ENCODE peak calls at places on chromosomes 7 and 10, in ten cellular contexts. One of them, this sample, is unnamed.

GRCh38 chr7:5170251-5170650 is 19.8 kb upstream of the WIPI2 start:
- DNase-seq in A549: no peak
- DNase-seq in body of pancreas: no peak
- DNase-seq in uterus: no peak
- DNase-seq in suprapubic skin: no peak
- DNase-seq in adrenal gland: no peak
- DNase-seq in ovary: no peak
- DNase-seq in heart left ventricle: no peak
- DNase-seq in transverse colon: no peak
- DNase-seq in GM12878: no peak
- DNase-seq in this sample: no peak

GRCh38 chr7:37942934-37943610 is 22.6 kb downstream of the EPDR1 start:
- DNase-seq in body of pancreas: peak; percentile 96
- DNase-seq in suprapubic skin: no peak
- DNase-seq in ovary: peak; percentile 92
- DNase-seq in transverse colon: peak; percentile 86
- DNase-seq in GM12878: peak; percentile 33
- DNase-seq in heart left ventricle: peak; percentile 92
- DNase-seq in adrenal gland: peak; percentile 95
- DNase-seq in uterus: peak; percentile 57
- DNase-seq in A549: peak; percentile 55
- DNase-seq in this sample: peak; percentile 76

GRCh38 chr10:68106656-68107055 is 2.6 kb upstream of the MYPN start:
- DNase-seq in ovary: no peak
- DNase-seq in adrenal gland: no peak
- DNase-seq in suprapubic skin: no peak
- DNase-seq in body of pancreas: no peak
- DNase-seq in uterus: no peak
- DNase-seq in transverse colon: no peak
- DNase-seq in heart left ventricle: no peak
- DNase-seq in A549: no peak
- DNase-seq in GM12878: no peak
- DNase-seq in this sample: no peak

GRCh38 chr10:90417056-90417455 is 440.8 kb downstream of the HTR7 start:
- DNase-seq in GM12878: no peak
- DNase-seq in suprapubic skin: no peak
- DNase-seq in uterus: no peak
- DNase-seq in transverse colon: no peak
- DNase-seq in ovary: no peak
- DNase-seq in heart left ventricle: no peak
- DNase-seq in body of pancreas: no peak
- DNase-seq in adrenal gland: no peak
- DNase-seq in A549: no peak
- DNase-seq in this sample: no peak

GRCh38 chr10:119451305-119451896 is 91.1 kb downstream of the RGS10 start:
- DNase-seq in GM12878: no peak
- DNase-seq in A549: no peak
- DNase-seq in adrenal gland: no peak
- DNase-seq in ovary: no peak
- DNase-seq in uterus: peak; percentile 12
- DNase-seq in suprapubic skin: no peak
- DNase-seq in body of pancreas: no peak
- DNase-seq in transverse colon: no peak
- DNase-seq in heart left ventricle: no peak
- DNase-seq in this sample: no peak

GRCh38 chr7:150431839-150432658 is 18.4 kb upstream of the GIMAP8 start:
- DNase-seq in body of pancreas: no peak
- DNase-seq in heart left ventricle: no peak
- DNase-seq in uterus: no peak
- DNase-seq in GM12878: no peak
- DNase-seq in adrenal gland: no peak
- DNase-seq in transverse colon: no peak
- DNase-seq in suprapubic skin: peak; percentile 15
- DNase-seq in ovary: no peak
- DNase-seq in A549: no peak
- DNase-seq in this sample: no peak

GRCh38 chr7:24975647-24976260 is 4.2 kb downstream of the OSBPL3 start:
- DNase-seq in uterus: no peak
- DNase-seq in suprapubic skin: no peak
- DNase-seq in ovary: no peak
- DNase-seq in heart left ventricle: no peak
- DNase-seq in adrenal gland: no peak
- DNase-seq in A549: no peak
- DNase-seq in transverse colon: no peak
- DNase-seq in GM12878: no peak
- DNase-seq in body of pancreas: no peak
- DNase-seq in this sample: no peak

GRCh38 chr10:111835562-111835961 is 348.0 kb downstream of the GPAM start:
- DNase-seq in body of pancreas: no peak
- DNase-seq in suprapubic skin: no peak
- DNase-seq in ovary: no peak
- DNase-seq in adrenal gland: no peak
- DNase-seq in uterus: no peak
- DNase-seq in transverse colon: no peak
- DNase-seq in GM12878: no peak
- DNase-seq in heart left ventricle: no peak
- DNase-seq in A549: no peak
- DNase-seq in this sample: no peak

GRCh38 chr7:130699686-130700085 is 13.3 kb upstream of the TSGA13 start:
- DNase-seq in suprapubic skin: no peak
- DNase-seq in ovary: no peak
- DNase-seq in GM12878: no peak
- DNase-seq in transverse colon: no peak
- DNase-seq in A549: no peak
- DNase-seq in uterus: no peak
- DNase-seq in adrenal gland: no peak
- DNase-seq in body of pancreas: no peak
- DNase-seq in heart left ventricle: no peak
- DNase-seq in this sample: no peak

GRCh38 chr7:139866047-139866837 is 37.2 kb downstream of the TBXAS1 start:
- DNase-seq in transverse colon: no peak
- DNase-seq in adrenal gland: no peak
- DNase-seq in body of pancreas: no peak
- DNase-seq in A549: no peak
- DNase-seq in ovary: no peak
- DNase-seq in GM12878: no peak
- DNase-seq in heart left ventricle: no peak
- DNase-seq in suprapubic skin: no peak
- DNase-seq in uterus: no peak
- DNase-seq in this sample: no peak

GRCh38 chr10:6383099-6383812 is 180.5 kb downstream of the PFKFB3 start:
- DNase-seq in heart left ventricle: no peak
- DNase-seq in body of pancreas: peak; percentile 34
- DNase-seq in adrenal gland: peak; percentile 68
- DNase-seq in suprapubic skin: no peak
- DNase-seq in GM12878: no peak
- DNase-seq in uterus: peak; percentile 42
- DNase-seq in ovary: peak; percentile 30
- DNase-seq in transverse colon: no peak
- DNase-seq in A549: no peak
- DNase-seq in this sample: no peak

GRCh38 chr10:77943086-77943901 is 16.7 kb upstream of the DLG5 start:
- DNase-seq in ovary: no peak
- DNase-seq in uterus: no peak
- DNase-seq in heart left ventricle: no peak
- DNase-seq in body of pancreas: peak; percentile 29
- DNase-seq in transverse colon: no peak
- DNase-seq in adrenal gland: no peak
- DNase-seq in suprapubic skin: no peak
- DNase-seq in A549: peak; percentile 54
- DNase-seq in GM12878: no peak
- DNase-seq in this sample: no peak

GRCh38 chr10:91389636-91390512 is 20.3 kb upstream of the HECTD2 start:
- DNase-seq in heart left ventricle: no peak
- DNase-seq in A549: peak; percentile 16
- DNase-seq in body of pancreas: no peak
- DNase-seq in uterus: no peak
- DNase-seq in transverse colon: no peak
- DNase-seq in ovary: no peak
- DNase-seq in GM12878: no peak
- DNase-seq in suprapubic skin: no peak
- DNase-seq in adrenal gland: no peak
- DNase-seq in this sample: no peak

GRCh38 chr7:50721661-50722259 is 60.9 kb downstream of the GRB10 start:
- DNase-seq in adrenal gland: no peak
- DNase-seq in suprapubic skin: no peak
- DNase-seq in uterus: no peak
- DNase-seq in GM12878: no peak
- DNase-seq in ovary: no peak
- DNase-seq in heart left ventricle: peak; percentile 44
- DNase-seq in A549: no peak
- DNase-seq in transverse colon: peak; percentile 65
- DNase-seq in body of pancreas: peak; percentile 65
- DNase-seq in this sample: peak; percentile 56

GRCh38 chr10:90125406-90125805 is 424.0 kb downstream of the KIF20B start:
- DNase-seq in transverse colon: no peak
- DNase-seq in uterus: no peak
- DNase-seq in suprapubic skin: no peak
- DNase-seq in GM12878: no peak
- DNase-seq in A549: no peak
- DNase-seq in body of pancreas: no peak
- DNase-seq in ovary: no peak
- DNase-seq in heart left ventricle: no peak
- DNase-seq in adrenal gland: no peak
- DNase-seq in this sample: no peak

GRCh38 chr7:47813614-47814260 is 134.5 kb downstream of the PKD1L1 start:
- DNase-seq in GM12878: no peak
- DNase-seq in ovary: no peak
- DNase-seq in transverse colon: no peak
- DNase-seq in suprapubic skin: no peak
- DNase-seq in heart left ventricle: peak; percentile 42
- DNase-seq in uterus: no peak
- DNase-seq in body of pancreas: no peak
- DNase-seq in adrenal gland: peak; percentile 54
- DNase-seq in A549: no peak
- DNase-seq in this sample: peak; percentile 56

GRCh38 chr10:33982995-33983394 is 648.5 kb upstream of the NRP1 start:
- DNase-seq in body of pancreas: no peak
- DNase-seq in transverse colon: no peak
- DNase-seq in suprapubic skin: no peak
- DNase-seq in adrenal gland: no peak
- DNase-seq in heart left ventricle: no peak
- DNase-seq in ovary: no peak
- DNase-seq in uterus: no peak
- DNase-seq in A549: no peak
- DNase-seq in GM12878: no peak
- DNase-seq in this sample: no peak

GRCh38 chr7:147197006-147197405 is 1080.4 kb downstream of the CNTNAP2 start:
- DNase-seq in ovary: no peak
- DNase-seq in GM12878: no peak
- DNase-seq in A549: no peak
- DNase-seq in uterus: no peak
- DNase-seq in transverse colon: no peak
- DNase-seq in adrenal gland: no peak
- DNase-seq in heart left ventricle: no peak
- DNase-seq in body of pancreas: no peak
- DNase-seq in suprapubic skin: no peak
- DNase-seq in this sample: no peak
- TF ChIP-seq POLR2A in ovary: no peak
- TF ChIP-seq POLR2A in GM12878: no peak
- TF ChIP-seq POLR2A in A549: no peak
- TF ChIP-seq POLR2A in uterus: no peak
- TF ChIP-seq POLR2A in transverse colon: no peak
- TF ChIP-seq POLR2A in adrenal gland: no peak
- TF ChIP-seq POLR2A in heart left ventricle: no peak
- TF ChIP-seq POLR2A in body of pancreas: no peak
- TF ChIP-seq POLR2A in suprapubic skin: no peak
- TF ChIP-seq POLR2A in this sample: no peak

DNA sequence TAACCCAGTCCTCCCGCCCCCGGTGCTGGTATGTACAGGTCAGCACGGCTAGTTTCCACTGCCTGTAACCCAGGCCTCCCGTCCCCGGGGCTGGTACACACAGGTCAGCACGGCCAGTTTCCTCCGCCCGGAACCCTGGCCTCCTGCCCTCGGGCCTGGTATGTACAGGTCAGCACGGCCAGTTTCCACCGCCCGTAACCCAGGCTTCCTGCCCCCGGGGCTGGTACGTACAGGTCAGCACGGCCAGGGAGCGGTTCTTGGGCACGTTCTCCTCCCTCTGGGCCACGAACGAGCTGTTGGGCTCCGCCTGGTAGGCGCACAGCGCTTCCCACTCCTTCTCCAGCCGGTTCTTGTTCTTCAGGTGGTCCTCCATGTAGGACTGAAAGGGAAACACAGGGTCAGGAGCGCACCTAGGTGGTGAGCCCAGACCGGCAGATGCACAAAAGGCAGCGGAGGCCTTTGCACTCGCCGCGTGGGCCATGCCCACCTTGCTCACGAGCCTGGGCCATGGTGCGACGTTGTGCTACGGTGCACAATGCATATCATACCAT is 284.4 kb downstream of the DNAJB6 start:
- DNase-seq in uterus: no peak
- DNase-seq in body of pancreas: no peak
- DNase-seq in GM12878: no peak
- DNase-seq in transverse colon: no peak
- DNase-seq in adrenal gland: no peak
- DNase-seq in heart left ventricle: no peak
- DNase-seq in A549: no peak
- DNase-seq in ovary: no peak
- DNase-seq in suprapubic skin: peak; percentile 74
- DNase-seq in this sample: peak; percentile 77
- H3K9me3 ChIP-seq in uterus: no peaks in the 10 kb centered on the region
- H3K9me3 ChIP-seq in body of pancreas: no peaks in the 10 kb centered on the region
- H3K9me3 ChIP-seq in GM12878: no peaks in the 10 kb centered on the region
- H3K9me3 ChIP-seq in transverse colon: no peaks in the 10 kb centered on the region
- H3K9me3 ChIP-seq in adrenal gland: no peaks in the 10 kb centered on the region
- H3K9me3 ChIP-seq in heart left ventricle: no peaks in the 10 kb centered on the region
- H3K9me3 ChIP-seq in A549: no peaks in the 10 kb centered on the region
- H3K9me3 ChIP-seq in ovary: no peaks in the 10 kb centered on the region
- H3K9me3 ChIP-seq in suprapubic skin: no peaks in the 10 kb centered on the region
- H3K9me3 ChIP-seq in this sample: no peaks in the 10 kb centered on the region

GRCh38 chr7:2232766-2233520 is at the start of gene MAD1L1:
- DNase-seq in suprapubic skin: peak; percentile 94
- DNase-seq in ovary: peak; percentile 87
- DNase-seq in body of pancreas: peak; percentile 90
- DNase-seq in adrenal gland: peak; percentile 95
- DNase-seq in transverse colon: peak; percentile 93
- DNase-seq in heart left ventricle: peak; percentile 90
- DNase-seq in A549: peak; percentile 87
- DNase-seq in uterus: peak; percentile 89
- DNase-seq in GM12878: no peak
- DNase-seq in this sample: peak; percentile 98
- TF ChIP-seq POLR2A in suprapubic skin: no peak
- TF ChIP-seq POLR2A in ovary: no peak
- TF ChIP-seq POLR2A in body of pancreas: peak; percentile 2
- TF ChIP-seq POLR2A in adrenal gland: no peak
- TF ChIP-seq POLR2A in transverse colon: peak; percentile 31
- TF ChIP-seq POLR2A in heart left ventricle: peak; percentile 56
- TF ChIP-seq POLR2A in A549: peak; percentile 82
- TF ChIP-seq POLR2A in uterus: no peak
- TF ChIP-seq POLR2A in GM12878: peak; percentile 88
- TF ChIP-seq POLR2A in this sample: no peak

DNA sequence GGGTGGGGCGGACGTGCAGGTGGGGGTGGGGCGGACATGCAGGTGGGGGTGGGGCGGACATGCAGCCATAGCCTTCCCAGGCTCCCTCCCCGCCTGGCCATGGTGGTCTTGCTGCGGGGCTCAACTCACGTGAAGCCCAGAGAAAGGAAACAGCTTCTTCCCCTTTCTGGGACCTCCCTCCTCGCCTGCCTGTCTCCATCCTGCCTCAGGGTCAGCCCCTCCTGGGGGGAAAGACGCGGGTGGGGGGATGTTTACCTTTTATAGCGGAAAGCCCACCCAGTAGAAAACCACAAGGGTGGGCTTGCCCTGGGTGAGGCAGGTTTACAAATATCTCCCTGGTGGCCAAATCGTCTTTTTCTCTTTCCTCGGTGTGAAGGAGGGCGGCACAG is 520.0 kb downstream of the GLRX3 start:
- DNase-seq in heart left ventricle: no peak
- DNase-seq in GM12878: no peak
- DNase-seq in adrenal gland: no peak
- DNase-seq in body of pancreas: no peak
- DNase-seq in A549: no peak
- DNase-seq in suprapubic skin: no peak
- DNase-seq in ovary: no peak
- DNase-seq in uterus: no peak
- DNase-seq in transverse colon: no peak
- DNase-seq in this sample: no peak
- H3K9me3 ChIP-seq in heart left ventricle: no peaks in the 10 kb centered on the region
- H3K9me3 ChIP-seq in GM12878: no peaks in the 10 kb centered on the region
- H3K9me3 ChIP-seq in adrenal gland: no peaks in the 10 kb centered on the region
- H3K9me3 ChIP-seq in body of pancreas: no peaks in the 10 kb centered on the region
- H3K9me3 ChIP-seq in A549: no peaks in the 10 kb centered on the region
- H3K9me3 ChIP-seq in suprapubic skin: no peaks in the 10 kb centered on the region
- H3K9me3 ChIP-seq in ovary: no peaks in the 10 kb centered on the region
- H3K9me3 ChIP-seq in uterus: no peaks in the 10 kb centered on the region
- H3K9me3 ChIP-seq in transverse colon: no peaks in the 10 kb centered on the region
- H3K9me3 ChIP-seq in this sample: no peaks in the 10 kb centered on the region